ENCODE peak calls at places on chromosomes 5 and 9, in nine cellular contexts. One of them, this sample, is unnamed.

GRCh38 chr5:157864067-157864466 is 5.1 kb upstream of the CLINT1 start:
- DNase-seq in cardiac muscle cell: no peak
- DNase-seq in lower lobe of right lung: no peak
- DNase-seq in lung: no peak
- DNase-seq in right atrium auricular region: no peak
- DNase-seq in CD4-positive, alpha-beta T cell: no peak
- DNase-seq in astrocyte: no peak
- DNase-seq in tibial nerve: no peak
- DNase-seq in sigmoid colon: no peak
- DNase-seq in this sample: no peak

GRCh38 chr5:174945853-174946252 is 221.5 kb downstream of the MSX2 start:
- DNase-seq in cardiac muscle cell: no peak
- DNase-seq in lower lobe of right lung: no peak
- DNase-seq in lung: no peak
- DNase-seq in right atrium auricular region: no peak
- DNase-seq in CD4-positive, alpha-beta T cell: no peak
- DNase-seq in astrocyte: no peak
- DNase-seq in tibial nerve: no peak
- DNase-seq in sigmoid colon: no peak
- DNase-seq in this sample: no peak

GRCh38 chr5:175731756-175732465 is 74.0 kb downstream of the HRH2 start:
- DNase-seq in cardiac muscle cell: no peak
- DNase-seq in lower lobe of right lung: no peak
- DNase-seq in lung: no peak
- DNase-seq in right atrium auricular region: no peak
- DNase-seq in CD4-positive, alpha-beta T cell: no peak
- DNase-seq in astrocyte: no peak
- DNase-seq in tibial nerve: no peak
- DNase-seq in sigmoid colon: peak; percentile 19
- DNase-seq in this sample: no peak

GRCh38 chr9:98854206-98854756 is 46.8 kb downstream of the GALNT12 start:
- DNase-seq in cardiac muscle cell: no peak
- DNase-seq in lower lobe of right lung: no peak
- DNase-seq in lung: no peak
- DNase-seq in right atrium auricular region: no peak
- DNase-seq in CD4-positive, alpha-beta T cell: no peak
- DNase-seq in astrocyte: peak; percentile 73
- DNase-seq in tibial nerve: no peak
- DNase-seq in sigmoid colon: no peak
- DNase-seq in this sample: no peak

GRCh38 chr9:132857031-132857430 is 21.1 kb downstream of the AK8 start:
- DNase-seq in cardiac muscle cell: no peak
- DNase-seq in lower lobe of right lung: no peak
- DNase-seq in lung: peak; percentile 40
- DNase-seq in right atrium auricular region: peak; percentile 82
- DNase-seq in CD4-positive, alpha-beta T cell: no peak
- DNase-seq in astrocyte: peak; percentile 39
- DNase-seq in tibial nerve: peak; percentile 88
- DNase-seq in sigmoid colon: peak; percentile 93
- DNase-seq in this sample: peak; percentile 43

GRCh38 chr5:148469446-148470062 is 85.8 kb downstream of the FBXO38 start:
- DNase-seq in cardiac muscle cell: no peak
- DNase-seq in lower lobe of right lung: no peak
- DNase-seq in lung: no peak
- DNase-seq in right atrium auricular region: peak; percentile 80
- DNase-seq in CD4-positive, alpha-beta T cell: no peak
- DNase-seq in astrocyte: peak; percentile 77
- DNase-seq in tibial nerve: no peak
- DNase-seq in sigmoid colon: peak; percentile 66
- DNase-seq in this sample: no peak

GRCh38 chr5:123089572-123089970 is 530 bp downstream of the PRDM6 start:
- DNase-seq in cardiac muscle cell: peak; percentile 66
- DNase-seq in lower lobe of right lung: no peak
- DNase-seq in lung: no peak
- DNase-seq in right atrium auricular region: no peak
- DNase-seq in CD4-positive, alpha-beta T cell: no peak
- DNase-seq in astrocyte: no peak
- DNase-seq in tibial nerve: no peak
- DNase-seq in sigmoid colon: peak; percentile 79
- DNase-seq in this sample: no peak

GRCh38 chr9:4292781-4293180 is 7.1 kb downstream of the GLIS3 start:
- DNase-seq in cardiac muscle cell: no peak
- DNase-seq in lower lobe of right lung: no peak
- DNase-seq in lung: no peak
- DNase-seq in right atrium auricular region: no peak
- DNase-seq in CD4-positive, alpha-beta T cell: no peak
- DNase-seq in astrocyte: peak; percentile 76
- DNase-seq in tibial nerve: no peak
- DNase-seq in sigmoid colon: no peak
- DNase-seq in this sample: no peak

GRCh38 chr9:98146101-98146991 is 27.3 kb upstream of the TRIM14 start:
- DNase-seq in cardiac muscle cell: no peak
- DNase-seq in lower lobe of right lung: peak; percentile 96
- DNase-seq in lung: peak; percentile 93
- DNase-seq in right atrium auricular region: no peak
- DNase-seq in CD4-positive, alpha-beta T cell: no peak
- DNase-seq in astrocyte: no peak
- DNase-seq in tibial nerve: no peak
- DNase-seq in sigmoid colon: no peak
- DNase-seq in this sample: peak; percentile 91

GRCh38 chr9:135209136-135209535 is 121.7 kb downstream of the OLFM1 start:
- DNase-seq in cardiac muscle cell: no peak
- DNase-seq in lower lobe of right lung: no peak
- DNase-seq in lung: no peak
- DNase-seq in right atrium auricular region: no peak
- DNase-seq in CD4-positive, alpha-beta T cell: no peak
- DNase-seq in astrocyte: no peak
- DNase-seq in tibial nerve: no peak
- DNase-seq in sigmoid colon: no peak
- DNase-seq in this sample: no peak

GRCh38 chr5:1506242-1507015 is 17.3 kb downstream of the LPCAT1 start:
- DNase-seq in cardiac muscle cell: no peak
- DNase-seq in lower lobe of right lung: no peak
- DNase-seq in lung: no peak
- DNase-seq in right atrium auricular region: no peak
- DNase-seq in CD4-positive, alpha-beta T cell: no peak
- DNase-seq in astrocyte: no peak
- DNase-seq in tibial nerve: no peak
- DNase-seq in sigmoid colon: no peak
- DNase-seq in this sample: no peak

DNA sequence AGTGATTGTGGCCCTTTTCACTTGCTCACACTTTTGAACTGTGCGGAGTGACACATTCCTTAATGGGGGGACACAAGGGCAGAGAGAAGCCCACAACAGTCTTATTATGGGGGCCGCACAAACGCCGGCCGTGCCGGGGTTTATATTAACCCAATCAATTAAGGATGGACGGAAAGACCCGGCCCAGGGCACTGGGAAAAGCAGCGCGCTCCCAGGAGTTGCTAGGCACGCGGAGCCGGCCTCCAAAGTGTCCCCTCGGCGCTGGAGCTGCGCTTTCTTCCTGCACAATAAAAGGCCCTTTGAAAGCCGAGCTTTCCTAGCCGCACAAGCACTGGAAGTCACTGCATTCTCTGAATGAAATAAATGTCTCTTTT is 634.9 kb downstream of the IRX1 start:
- DNase-seq in cardiac muscle cell: no peak
- DNase-seq in lower lobe of right lung: no peak
- DNase-seq in lung: no peak
- DNase-seq in right atrium auricular region: no peak
- DNase-seq in CD4-positive, alpha-beta T cell: no peak
- DNase-seq in astrocyte: no peak
- DNase-seq in tibial nerve: no peak
- DNase-seq in sigmoid colon: no peak
- DNase-seq in this sample: no peak
- H3K27ac ChIP-seq in cardiac muscle cell: no peak overlapping the region
- H3K27ac ChIP-seq in lower lobe of right lung: no peak overlapping the region
- H3K27ac ChIP-seq in lung: no peak overlapping the region
- H3K27ac ChIP-seq in right atrium auricular region: no peak overlapping the region
- H3K27ac ChIP-seq in CD4-positive, alpha-beta T cell: no peak overlapping the region
- H3K27ac ChIP-seq in astrocyte: no peak overlapping the region
- H3K27ac ChIP-seq in tibial nerve: no peak overlapping the region
- H3K27ac ChIP-seq in sigmoid colon: no peak overlapping the region
- H3K27ac ChIP-seq in this sample: no peak overlapping the region

GRCh38 chr9:37309136-37309535 is 113.4 kb upstream of the GRHPR start:
- DNase-seq in cardiac muscle cell: no peak
- DNase-seq in lower lobe of right lung: no peak
- DNase-seq in lung: no peak
- DNase-seq in right atrium auricular region: no peak
- DNase-seq in CD4-positive, alpha-beta T cell: no peak
- DNase-seq in astrocyte: no peak
- DNase-seq in tibial nerve: no peak
- DNase-seq in sigmoid colon: no peak
- DNase-seq in this sample: peak; percentile 23
- TF ChIP-seq CTCF in cardiac muscle cell: peak; percentile 17
- TF ChIP-seq CTCF in lower lobe of right lung: no peak
- TF ChIP-seq CTCF in lung: no peak
- TF ChIP-seq CTCF in right atrium auricular region: no peak
- TF ChIP-seq CTCF in CD4-positive, alpha-beta T cell: peak; percentile 16
- TF ChIP-seq CTCF in astrocyte: no peak
- TF ChIP-seq CTCF in tibial nerve: no peak
- TF ChIP-seq CTCF in sigmoid colon: no peak
- TF ChIP-seq CTCF in this sample: no peak

GRCh38 chr5:32499261-32499660 is 54.7 kb upstream of the ZFR start:
- DNase-seq in cardiac muscle cell: no peak
- DNase-seq in lower lobe of right lung: no peak
- DNase-seq in lung: no peak
- DNase-seq in right atrium auricular region: no peak
- DNase-seq in CD4-positive, alpha-beta T cell: no peak
- DNase-seq in astrocyte: no peak
- DNase-seq in tibial nerve: no peak
- DNase-seq in sigmoid colon: no peak
- DNase-seq in this sample: no peak

GRCh38 chr5:32501071-32501470 is 56.5 kb upstream of the ZFR start:
- DNase-seq in cardiac muscle cell: no peak
- DNase-seq in lower lobe of right lung: no peak
- DNase-seq in lung: no peak
- DNase-seq in right atrium auricular region: no peak
- DNase-seq in CD4-positive, alpha-beta T cell: no peak
- DNase-seq in astrocyte: no peak
- DNase-seq in tibial nerve: no peak
- DNase-seq in sigmoid colon: no peak
- DNase-seq in this sample: no peak

GRCh38 chr5:32500206-32500605 is 55.7 kb upstream of the ZFR start:
- DNase-seq in cardiac muscle cell: no peak
- DNase-seq in lower lobe of right lung: no peak
- DNase-seq in lung: no peak
- DNase-seq in right atrium auricular region: no peak
- DNase-seq in CD4-positive, alpha-beta T cell: no peak
- DNase-seq in astrocyte: no peak
- DNase-seq in tibial nerve: no peak
- DNase-seq in sigmoid colon: no peak
- DNase-seq in this sample: no peak

GRCh38 chr5:32503261-32503660 is 58.7 kb upstream of the ZFR start:
- DNase-seq in cardiac muscle cell: no peak
- DNase-seq in lower lobe of right lung: no peak
- DNase-seq in lung: no peak
- DNase-seq in right atrium auricular region: no peak
- DNase-seq in CD4-positive, alpha-beta T cell: no peak
- DNase-seq in astrocyte: no peak
- DNase-seq in tibial nerve: no peak
- DNase-seq in sigmoid colon: no peak
- DNase-seq in this sample: no peak

GRCh38 chr5:32501623-32502022 is 57.1 kb upstream of the ZFR start:
- DNase-seq in cardiac muscle cell: peak; percentile 18
- DNase-seq in lower lobe of right lung: no peak
- DNase-seq in lung: no peak
- DNase-seq in right atrium auricular region: no peak
- DNase-seq in CD4-positive, alpha-beta T cell: no peak
- DNase-seq in astrocyte: no peak
- DNase-seq in tibial nerve: no peak
- DNase-seq in sigmoid colon: no peak
- DNase-seq in this sample: no peak
- H3K27me3 ChIP-seq in cardiac muscle cell: peaks cover 14% of the 10 kb centered on the region
- H3K27me3 ChIP-seq in lower lobe of right lung: peaks cover 15% of the 10 kb centered on the region
- H3K27me3 ChIP-seq in lung: no peaks in the 10 kb centered on the region
- H3K27me3 ChIP-seq in right atrium auricular region: no peaks in the 10 kb centered on the region
- H3K27me3 ChIP-seq in CD4-positive, alpha-beta T cell: no peaks in the 10 kb centered on the region
- H3K27me3 ChIP-seq in astrocyte: peaks cover 4% of the 10 kb centered on the region
- H3K27me3 ChIP-seq in tibial nerve: no peaks in the 10 kb centered on the region
- H3K27me3 ChIP-seq in sigmoid colon: no peaks in the 10 kb centered on the region
- H3K27me3 ChIP-seq in this sample: no peaks in the 10 kb centered on the region

GRCh38 chr5:119706049-119706448 is 76.7 kb downstream of the FAM170A start:
- DNase-seq in cardiac muscle cell: no peak
- DNase-seq in lower lobe of right lung: no peak
- DNase-seq in lung: no peak
- DNase-seq in right atrium auricular region: no peak
- DNase-seq in CD4-positive, alpha-beta T cell: no peak
- DNase-seq in astrocyte: no peak
- DNase-seq in tibial nerve: no peak
- DNase-seq in sigmoid colon: no peak
- DNase-seq in this sample: peak; percentile 44
- H3K27ac ChIP-seq in cardiac muscle cell: no peak overlapping the region
- H3K27ac ChIP-seq in lower lobe of right lung: no peak overlapping the region
- H3K27ac ChIP-seq in lung: no peak overlapping the region
- H3K27ac ChIP-seq in right atrium auricular region: no peak overlapping the region
- H3K27ac ChIP-seq in CD4-positive, alpha-beta T cell: no peak overlapping the region
- H3K27ac ChIP-seq in astrocyte: no peak overlapping the region
- H3K27ac ChIP-seq in tibial nerve: no peak overlapping the region
- H3K27ac ChIP-seq in sigmoid colon: no peak overlapping the region
- H3K27ac ChIP-seq in this sample: peak overlapping the region; percentile 50

GRCh38 chr9:36190388-36191289 is at the start of gene CLTA:
- DNase-seq in cardiac muscle cell: peak; percentile 99
- DNase-seq in lower lobe of right lung: peak; percentile 97
- DNase-seq in lung: peak; percentile 98
- DNase-seq in right atrium auricular region: peak; percentile 99
- DNase-seq in CD4-positive, alpha-beta T cell: peak; percentile 87
- DNase-seq in astrocyte: peak; percentile 98
- DNase-seq in tibial nerve: peak; percentile 97
- DNase-seq in sigmoid colon: peak; percentile 99
- DNase-seq in this sample: peak; percentile 97
- TF ChIP-seq CTCF in cardiac muscle cell: peak; percentile 62
- TF ChIP-seq CTCF in lower lobe of right lung: peak; percentile 49
- TF ChIP-seq CTCF in lung: no peak
- TF ChIP-seq CTCF in right atrium auricular region: peak; percentile 28
- TF ChIP-seq CTCF in CD4-positive, alpha-beta T cell: peak; percentile 74
- TF ChIP-seq CTCF in astrocyte: peak; percentile 55
- TF ChIP-seq CTCF in tibial nerve: peak; percentile 61
- TF ChIP-seq CTCF in sigmoid colon: peak; percentile 52
- TF ChIP-seq CTCF in this sample: peak; percentile 87

DNA sequence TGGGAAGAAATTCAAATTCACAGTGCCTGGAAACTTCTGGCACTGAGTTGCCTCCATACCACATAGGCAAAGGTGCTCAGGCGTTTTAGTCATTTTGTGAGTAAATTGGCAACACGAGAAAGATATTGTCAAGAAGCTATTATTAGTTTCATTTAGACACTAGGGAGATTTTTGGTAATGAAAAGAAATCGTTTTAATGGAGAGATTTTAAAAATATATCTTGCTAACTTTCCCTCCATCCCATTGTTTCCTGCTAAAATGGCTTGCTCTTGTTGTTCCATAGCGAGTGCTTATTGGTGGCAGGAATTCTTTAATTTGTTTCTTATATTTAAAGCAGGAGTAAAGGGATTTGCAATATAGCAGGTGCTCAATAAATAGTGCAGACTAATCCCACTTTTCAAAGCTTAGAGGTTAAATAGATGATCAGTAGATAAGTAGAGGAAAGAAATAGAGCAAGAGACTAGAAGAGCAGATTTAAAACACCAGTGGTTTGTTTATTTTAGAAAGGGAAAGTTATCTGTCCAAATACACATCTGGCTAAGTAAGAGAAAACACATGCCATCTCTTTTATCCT is 9.6 kb downstream of the FOXD1 start:
- DNase-seq in cardiac muscle cell: no peak
- DNase-seq in lower lobe of right lung: no peak
- DNase-seq in lung: no peak
- DNase-seq in right atrium auricular region: no peak
- DNase-seq in CD4-positive, alpha-beta T cell: no peak
- DNase-seq in astrocyte: no peak
- DNase-seq in tibial nerve: no peak
- DNase-seq in sigmoid colon: no peak
- DNase-seq in this sample: no peak
- H3K27me3 ChIP-seq in cardiac muscle cell: peaks cover 99% of the 10 kb centered on the region
- H3K27me3 ChIP-seq in lower lobe of right lung: peaks cover 100% of the 10 kb centered on the region
- H3K27me3 ChIP-seq in lung: peaks cover 31% of the 10 kb centered on the region
- H3K27me3 ChIP-seq in right atrium auricular region: peaks cover 80% of the 10 kb centered on the region
- H3K27me3 ChIP-seq in CD4-positive, alpha-beta T cell: peaks cover 98% of the 10 kb centered on the region
- H3K27me3 ChIP-seq in astrocyte: no peaks in the 10 kb centered on the region
- H3K27me3 ChIP-seq in tibial nerve: no peaks in the 10 kb centered on the region
- H3K27me3 ChIP-seq in sigmoid colon: peaks cover 98% of the 10 kb centered on the region
- H3K27me3 ChIP-seq in this sample: peaks cover 99% of the 10 kb centered on the region